ENCODE peak calls at places on chromosomes 2 and 18, in six cellular contexts. One of them, this sample, is unnamed.
A peak's percentile ranks its signal among the peaks of the same experiment; 100 is the strongest.

GRCh38 chr2:170815746-170816498 is 765 bp upstream of the GAD1 start:
- DNase-seq in osteoblast: peak; percentile 97
- DNase-seq in cardiac fibroblast: peak; percentile 50
- DNase-seq in Right ventricle myocardium superior: peak; percentile 57
- DNase-seq in SK-N-DZ: peak; percentile 56
- DNase-seq in fibroblast of the aortic adventitia: peak; percentile 42
- DNase-seq in this sample: peak; percentile 89

GRCh38 chr2:55861733-55862132 is 61.8 kb downstream of the EFEMP1 start:
- DNase-seq in osteoblast: no peak
- DNase-seq in fibroblast of the aortic adventitia: no peak
- DNase-seq in Right ventricle myocardium superior: no peak
- DNase-seq in SK-N-DZ: no peak
- DNase-seq in cardiac fibroblast: peak; percentile 66
- DNase-seq in this sample: no peak

GRCh38 chr2:73053316-73054114 is 18.0 kb downstream of the SFXN5 start:
- DNase-seq in Right ventricle myocardium superior: no peak
- DNase-seq in osteoblast: peak; percentile 84
- DNase-seq in fibroblast of the aortic adventitia: peak; percentile 57
- DNase-seq in cardiac fibroblast: peak; percentile 38
- DNase-seq in SK-N-DZ: no peak
- DNase-seq in this sample: no peak

GRCh38 chr2:174972924-174973323 is 32.3 kb downstream of the CHN1 start:
- DNase-seq in cardiac fibroblast: peak; percentile 79
- DNase-seq in osteoblast: no peak
- DNase-seq in SK-N-DZ: no peak
- DNase-seq in fibroblast of the aortic adventitia: peak; percentile 60
- DNase-seq in Right ventricle myocardium superior: no peak
- DNase-seq in this sample: no peak

GRCh38 chr2:9336209-9336533 is 87.2 kb downstream of the ITGB1BP1 start:
- DNase-seq in fibroblast of the aortic adventitia: no peak
- DNase-seq in SK-N-DZ: no peak
- DNase-seq in cardiac fibroblast: peak; percentile 40
- DNase-seq in osteoblast: no peak
- DNase-seq in Right ventricle myocardium superior: no peak
- DNase-seq in this sample: peak; percentile 72

GRCh38 chr18:34595673-34596072 is 114.4 kb upstream of the DTNA start:
- DNase-seq in cardiac fibroblast: peak; percentile 52
- DNase-seq in SK-N-DZ: peak; percentile 9
- DNase-seq in Right ventricle myocardium superior: no peak
- DNase-seq in osteoblast: peak; percentile 29
- DNase-seq in fibroblast of the aortic adventitia: peak; percentile 53
- DNase-seq in this sample: no peak

GRCh38 chr2:239735131-239735828 is 289.9 kb downstream of the NDUFA10 start:
- DNase-seq in SK-N-DZ: peak; percentile 59
- DNase-seq in fibroblast of the aortic adventitia: no peak
- DNase-seq in Right ventricle myocardium superior: peak; percentile 37
- DNase-seq in osteoblast: peak; percentile 80
- DNase-seq in cardiac fibroblast: no peak
- DNase-seq in this sample: no peak

GRCh38 chr2:138267161-138267901 is 234.2 kb upstream of the SPOPL start:
- DNase-seq in Right ventricle myocardium superior: no peak
- DNase-seq in osteoblast: peak; percentile 65
- DNase-seq in cardiac fibroblast: peak; percentile 87
- DNase-seq in SK-N-DZ: no peak
- DNase-seq in fibroblast of the aortic adventitia: peak; percentile 84
- DNase-seq in this sample: no peak

GRCh38 chr18:63974991-63975390 is 5.1 kb downstream of the SERPINB8 start:
- DNase-seq in osteoblast: no peak
- DNase-seq in SK-N-DZ: no peak
- DNase-seq in Right ventricle myocardium superior: no peak
- DNase-seq in fibroblast of the aortic adventitia: peak; percentile 41
- DNase-seq in cardiac fibroblast: peak; percentile 63
- DNase-seq in this sample: no peak

GRCh38 chr2:231280861-231281260 is 82.4 kb downstream of the ARMC9 start:
- DNase-seq in osteoblast: no peak
- DNase-seq in Right ventricle myocardium superior: no peak
- DNase-seq in SK-N-DZ: no peak
- DNase-seq in fibroblast of the aortic adventitia: no peak
- DNase-seq in cardiac fibroblast: no peak
- DNase-seq in this sample: no peak

GRCh38 chr2:26994975-26995374 is 24.5 kb downstream of the MAPRE3 start:
- DNase-seq in cardiac fibroblast: no peak
- DNase-seq in Right ventricle myocardium superior: no peak
- DNase-seq in osteoblast: no peak
- DNase-seq in SK-N-DZ: no peak
- DNase-seq in fibroblast of the aortic adventitia: no peak
- DNase-seq in this sample: no peak